ENCODE peak calls at places on chromosome 17, in ten cellular contexts. B, S, O, D, K, H, N, T, Z and W are unnamed samples.

GRCh38 chr17:50329716-50330115 is 16.2 kb upstream of the XYLT2 start:
- ATAC-seq in T (no peak), S (no peak), K (no peak), D (no peak), H (no peak), O (no peak), Z (no peak), B (no peak), N (no peak), W (no peak)

GRCh38 chr17:75831032-75831567 is 13.1 kb downstream of the UNC13D start:
- ATAC-seq in H (no peak), K (no peak), T (no peak), B (no peak), D (no peak), N (no peak), O (no peak), S (no peak), Z (peak), W (no peak)

GRCh38 chr17:42667088-42667951 is 8.2 kb downstream of the TUBG2 start:
- ATAC-seq in Z (peak), K (peak), N (peak), T (peak), D (peak), O (no peak), S (no peak), H (no peak), B (peak), W (peak)

GRCh38 chr17:63538693-63539595 is 11.3 kb upstream of the DCAF7 start:
- ATAC-seq in T (no peak), K (no peak), D (no peak), B (no peak), S (no peak), H (no peak), O (no peak), N (no peak), Z (no peak), W (no peak)

GRCh38 chr17:19660219-19660870 is 11.8 kb downstream of the ALDH3A2 start:
- ATAC-seq in O (no peak), B (peak), T (peak), K (no peak), Z (no peak), D (no peak), H (no peak), S (no peak), N (no peak), W (no peak)

GRCh38 chr17:7042507-7043194 is 1.2 kb downstream of the SLC16A11 start:
- ATAC-seq in H (peak), K (no peak), O (peak), D (no peak), Z (no peak), B (peak), T (no peak), N (peak), S (no peak), W (no peak)

GRCh38 chr17:57484081-57484666 is 227.9 kb downstream of the MSI2 start:
- ATAC-seq in T (no peak), H (no peak), B (no peak), O (no peak), N (no peak), Z (no peak), S (no peak), K (no peak), D (no peak), W (no peak)

GRCh38 chr17:31660684-31661083 is 198.4 kb downstream of the COPRS start:
- ATAC-seq in T (no peak), B (no peak), D (no peak), Z (no peak), H (no peak), K (no peak), O (no peak), N (no peak), S (no peak), W (no peak)

GRCh38 chr17:78766225-78766624 is 15.8 kb downstream of the CYTH1 start:
- ATAC-seq in Z (no peak), N (no peak), H (no peak), K (peak), D (no peak), O (no peak), T (peak), S (no peak), B (no peak), W (no peak)

GRCh38 chr17:77376795-77377751 is 236.3 kb downstream of the SEC14L1 start:
- ATAC-seq in N (peak), Z (peak), O (no peak), B (peak), D (no peak), T (no peak), H (no peak), S (no peak), K (no peak), W (no peak)

GRCh38 chr17:77770331-77771105 is 188.0 kb upstream of the TNRC6C start:
- ATAC-seq in H (no peak), O (no peak), T (no peak), Z (no peak), N (peak), B (peak), K (peak), D (no peak), S (peak), W (no peak)

GRCh38 chr17:61837175-61838051 is 25.9 kb downstream of the BRIP1 start:
- ATAC-seq in O (peak), Z (peak), K (peak), S (peak), N (peak), D (no peak), B (peak), T (peak), H (no peak), W (no peak)

GRCh38 chr17:61279476-61280145 is 120.0 kb upstream of the TBX2 start:
- ATAC-seq in D (no peak), Z (no peak), T (no peak), K (no peak), S (no peak), N (peak), B (no peak), H (no peak), O (no peak), W (no peak)

GRCh38 chr17:40458001-40458791 is 14.9 kb downstream of the IGFBP4 start:
- ATAC-seq in N (peak), T (no peak), S (peak), O (no peak), D (peak), Z (peak), K (peak), B (peak), H (no peak), W (no peak)

GRCh38 chr17:82914375-82914774 is 74.6 kb upstream of the ZNF750 start:
- ATAC-seq in Z (peak), O (no peak), K (peak), D (no peak), S (no peak), B (peak), T (peak), H (no peak), N (peak), W (no peak)

GRCh38 chr17:74760404-74761105 is 12.1 kb downstream of the NHERF1 start:
- ATAC-seq in D (no peak), T (no peak), O (no peak), N (peak), K (peak), H (no peak), B (no peak), Z (no peak), S (peak), W (no peak)

GRCh38 chr17:66088173-66088572 is 103.8 kb downstream of the CEP112 start:
- ATAC-seq in D (no peak), K (no peak), N (no peak), S (no peak), H (no peak), T (no peak), Z (no peak), B (no peak), O (no peak), W (no peak)

GRCh38 chr17:27928546-27928945 is 35.4 kb upstream of the LYRM9 start:
- ATAC-seq in S (peak), K (no peak), N (no peak), T (no peak), O (no peak), Z (no peak), B (no peak), D (no peak), H (no peak), W (no peak)

GRCh38 chr17:18139949-18140348 is 31.4 kb downstream of the MYO15A start:
- ATAC-seq in B (no peak), T (peak), N (no peak), H (no peak), D (no peak), S (peak), K (no peak), O (no peak), Z (no peak), W (no peak)
- TF ChIP-seq CTCF in B (no peak), T (peak), N (no peak), H (no peak), D (no peak), S (peak), K (peak), O (no peak), Z (no peak), W (no peak)

GRCh38 chr17:45722161-45722560 is 62.0 kb upstream of the CRHR1 start:
- ATAC-seq in S (peak), K (no peak), H (no peak), Z (no peak), D (no peak), O (no peak), T (peak), N (peak), B (peak), W (no peak)
- TF ChIP-seq CTCF in S (peak), K (no peak), H (no peak), Z (no peak), D (no peak), O (no peak), T (peak), N (no peak), B (no peak), W (no peak)

DNA sequence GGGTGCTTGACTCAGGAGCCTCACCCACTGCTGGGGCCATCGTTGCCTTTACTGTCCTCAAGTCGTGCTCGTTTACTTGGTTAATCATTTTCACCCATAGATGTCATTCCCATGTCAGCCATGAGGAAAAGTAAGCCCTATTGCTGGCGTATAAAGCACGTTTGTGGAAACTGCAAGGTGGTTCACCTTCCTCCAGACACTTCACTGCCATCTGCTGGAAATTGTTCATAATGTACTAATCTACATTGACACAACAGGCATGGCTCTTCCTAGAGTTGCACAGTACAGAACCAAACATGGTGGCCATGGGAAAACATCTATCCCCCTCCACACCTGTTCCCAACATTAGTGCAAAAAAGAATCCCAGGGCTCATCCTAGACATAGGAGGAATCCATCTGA is 116.6 kb downstream of the ZNF18 start:
- ATAC-seq in S (peak), Z (peak), D (no peak), T (no peak), K (peak), B (peak), H (no peak), O (no peak), N (no peak), W (peak)
- TF ChIP-seq CTCF in S (peak), Z (peak), D (no peak), T (peak), K (peak), B (no peak), H (no peak), O (no peak), N (no peak), W (no peak)

GRCh38 chr17:46138470-46138869 is 54.8 kb downstream of the KANSL1 start:
- ATAC-seq in T (no peak), H (no peak), Z (no peak), N (no peak), D (no peak), S (no peak), O (no peak), K (no peak), B (no peak), W (no peak)

GRCh38 chr17:46139365-46140210 is 53.6 kb downstream of the KANSL1 start:
- ATAC-seq in K (no peak), N (no peak), B (peak), Z (peak), O (no peak), H (no peak), S (no peak), D (no peak), T (peak), W (no peak)

GRCh38 chr17:46136820-46137219 is 56.4 kb downstream of the KANSL1 start:
- ATAC-seq in Z (no peak), D (no peak), H (no peak), B (no peak), O (no peak), T (no peak), N (no peak), K (no peak), S (no peak), W (no peak)

GRCh38 chr17:46135879-46136562 is 57.2 kb downstream of the KANSL1 start:
- ATAC-seq in Z (no peak), N (no peak), B (no peak), S (no peak), T (no peak), D (no peak), K (no peak), H (peak), O (no peak), W (no peak)

DNA sequence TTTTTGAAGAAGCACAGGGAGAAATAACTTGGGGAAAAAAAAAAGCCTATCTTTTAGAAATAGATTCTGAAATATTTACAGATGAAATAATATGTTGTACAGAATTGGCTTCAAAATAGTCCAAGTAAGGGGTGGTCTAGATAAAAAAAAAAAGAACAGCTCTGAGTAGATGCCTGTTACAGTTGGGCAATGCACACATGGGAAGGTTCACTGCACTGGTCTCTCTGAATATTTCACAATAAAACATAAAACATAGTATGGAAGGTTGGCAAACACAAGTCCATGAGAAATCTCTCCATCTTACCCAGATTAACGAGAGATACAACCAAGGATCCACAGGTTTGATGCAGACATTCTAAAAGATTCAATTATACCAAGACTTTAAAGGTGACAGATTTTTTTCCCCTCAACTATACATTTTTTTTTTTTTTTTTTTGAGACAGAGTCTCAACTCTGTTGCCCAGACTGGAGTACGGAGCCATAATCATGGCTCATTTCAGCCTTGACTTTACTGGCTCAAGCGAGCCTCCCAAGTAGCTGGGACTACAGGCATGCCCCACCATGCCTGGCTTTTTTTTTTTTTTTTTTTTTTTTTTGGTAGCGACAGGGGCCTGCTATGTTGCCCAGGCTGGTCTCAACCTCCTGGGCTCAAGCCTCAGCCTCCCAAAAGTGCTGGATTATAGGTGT is 58.0 kb downstream of the KANSL1 start:
- ATAC-seq in D (no peak), Z (no peak), T (no peak), B (no peak), N (no peak), H (no peak), O (no peak), S (no peak), K (no peak), W (no peak)
- TF ChIP-seq CTCF in D (no peak), Z (no peak), T (no peak), B (no peak), N (no peak), H (no peak), O (no peak), S (no peak), K (no peak), W (no peak)